ENCODE peak calls at places on chromosome 21, in five cellular contexts. One of them, this sample, is unnamed.

GRCh38 chr21:41548781-41549180 is 40.8 kb upstream of the TMPRSS2 start:
- DNase-seq in GM23338: no peak
- DNase-seq in testis: no peak
- DNase-seq in body of pancreas: no peak
- DNase-seq in upper lobe of left lung: no peak
- DNase-seq in this sample: no peak

GRCh38 chr21:34630536-34631143 is 15.7 kb upstream of the RCAN1 start:
- DNase-seq in GM23338: peak; percentile 70
- DNase-seq in testis: peak; percentile 31
- DNase-seq in body of pancreas: peak; percentile 53
- DNase-seq in upper lobe of left lung: no peak
- DNase-seq in this sample: peak; percentile 25

GRCh38 chr21:27564684-27565280 is 597.9 kb upstream of the ADAMTS5 start:
- DNase-seq in GM23338: peak; percentile 58
- DNase-seq in testis: peak; percentile 68
- DNase-seq in body of pancreas: peak; percentile 62
- DNase-seq in upper lobe of left lung: peak; percentile 34
- DNase-seq in this sample: peak; percentile 80

GRCh38 chr21:34946385-34947121 is 102.5 kb downstream of the RUNX1 start:
- DNase-seq in GM23338: no peak
- DNase-seq in testis: no peak
- DNase-seq in body of pancreas: no peak
- DNase-seq in upper lobe of left lung: no peak
- DNase-seq in this sample: no peak

GRCh38 chr21:24045775-24046215 is 1561.5 kb downstream of the MRPL39 start:
- DNase-seq in GM23338: peak; percentile 13
- DNase-seq in testis: peak; percentile 85
- DNase-seq in body of pancreas: peak; percentile 73
- DNase-seq in upper lobe of left lung: peak; percentile 22
- DNase-seq in this sample: peak; percentile 97

GRCh38 chr21:15063081-15063820 is 1.5 kb downstream of the NRIP1 start:
- DNase-seq in GM23338: no peak
- DNase-seq in testis: peak; percentile 34
- DNase-seq in body of pancreas: peak; percentile 6
- DNase-seq in upper lobe of left lung: peak; percentile 29
- DNase-seq in this sample: no peak

GRCh38 chr21:34037446-34037845 is 35.9 kb upstream of the MRPS6 start:
- DNase-seq in GM23338: no peak
- DNase-seq in testis: no peak
- DNase-seq in body of pancreas: no peak
- DNase-seq in upper lobe of left lung: no peak
- DNase-seq in this sample: no peak

GRCh38 chr21:33121715-33122475 is 52.0 kb downstream of the OLIG1 start:
- DNase-seq in GM23338: peak; percentile 82
- DNase-seq in testis: peak; percentile 74
- DNase-seq in body of pancreas: no peak
- DNase-seq in upper lobe of left lung: no peak
- DNase-seq in this sample: no peak

GRCh38 chr21:41168391-41169257 is 664 bp downstream of the BACE2 start:
- DNase-seq in GM23338: peak; percentile 65
- DNase-seq in testis: peak; percentile 68
- DNase-seq in body of pancreas: peak; percentile 58
- DNase-seq in upper lobe of left lung: peak; percentile 56
- DNase-seq in this sample: peak; percentile 54

GRCh38 chr21:25895565-25896205 is 160.9 kb downstream of the GABPA start:
- DNase-seq in GM23338: peak; percentile 66
- DNase-seq in testis: no peak
- DNase-seq in body of pancreas: no peak
- DNase-seq in upper lobe of left lung: no peak
- DNase-seq in this sample: no peak

GRCh38 chr21:41344146-41344545 is 17.7 kb upstream of the MX2 start:
- DNase-seq in GM23338: no peak
- DNase-seq in testis: no peak
- DNase-seq in body of pancreas: no peak
- DNase-seq in upper lobe of left lung: no peak
- DNase-seq in this sample: no peak

GRCh38 chr21:24112020-24112419 is 1495.3 kb downstream of the MRPL39 start:
- DNase-seq in GM23338: no peak
- DNase-seq in testis: no peak
- DNase-seq in body of pancreas: no peak
- DNase-seq in upper lobe of left lung: no peak
- DNase-seq in this sample: no peak

GRCh38 chr21:25571726-25572121 is 35.6 kb downstream of the MRPL39 start:
- DNase-seq in GM23338: no peak
- DNase-seq in testis: no peak
- DNase-seq in body of pancreas: no peak
- DNase-seq in upper lobe of left lung: no peak
- DNase-seq in this sample: no peak

GRCh38 chr21:25568230-25568629 is 39.1 kb downstream of the MRPL39 start:
- DNase-seq in GM23338: peak; percentile 21
- DNase-seq in testis: peak; percentile 54
- DNase-seq in body of pancreas: peak; percentile 44
- DNase-seq in upper lobe of left lung: peak; percentile 43
- DNase-seq in this sample: peak; percentile 58

GRCh38 chr21:34354836-34355235 is 9.0 kb upstream of the KCNE2 start:
- DNase-seq in GM23338: no peak
- DNase-seq in testis: no peak
- DNase-seq in body of pancreas: no peak
- DNase-seq in upper lobe of left lung: no peak
- DNase-seq in this sample: no peak

GRCh38 chr21:41290106-41290799 is 26.3 kb upstream of the FAM3B start:
- DNase-seq in GM23338: peak; percentile 9
- DNase-seq in testis: no peak
- DNase-seq in body of pancreas: no peak
- DNase-seq in upper lobe of left lung: no peak
- DNase-seq in this sample: no peak

GRCh38 chr21:31132574-31133242 is 94.4 kb upstream of the KRTAP19-8 start:
- DNase-seq in GM23338: no peak
- DNase-seq in testis: no peak
- DNase-seq in body of pancreas: peak; percentile 23
- DNase-seq in upper lobe of left lung: no peak
- DNase-seq in this sample: peak; percentile 33

GRCh38 chr21:41475714-41476405 is 32.1 kb downstream of the TMPRSS2 start:
- DNase-seq in GM23338: no peak
- DNase-seq in testis: no peak
- DNase-seq in body of pancreas: no peak
- DNase-seq in upper lobe of left lung: no peak
- DNase-seq in this sample: no peak

GRCh38 chr21:43020771-43021170 is 46.4 kb downstream of the PKNOX1 start:
- DNase-seq in GM23338: no peak
- DNase-seq in testis: no peak
- DNase-seq in body of pancreas: no peak
- DNase-seq in upper lobe of left lung: no peak
- DNase-seq in this sample: no peak

GRCh38 chr21:43023175-43023574 is 48.8 kb downstream of the PKNOX1 start:
- DNase-seq in GM23338: no peak
- DNase-seq in testis: peak; percentile 63
- DNase-seq in body of pancreas: no peak
- DNase-seq in upper lobe of left lung: no peak
- DNase-seq in this sample: no peak

GRCh38 chr21:43020177-43020576 is 45.8 kb downstream of the PKNOX1 start:
- DNase-seq in GM23338: no peak
- DNase-seq in testis: no peak
- DNase-seq in body of pancreas: no peak
- DNase-seq in upper lobe of left lung: no peak
- DNase-seq in this sample: no peak

GRCh38 chr21:43021756-43022600 is 47.6 kb downstream of the PKNOX1 start:
- DNase-seq in GM23338: peak; percentile 25
- DNase-seq in testis: no peak
- DNase-seq in body of pancreas: no peak
- DNase-seq in upper lobe of left lung: no peak
- DNase-seq in this sample: no peak

DNA sequence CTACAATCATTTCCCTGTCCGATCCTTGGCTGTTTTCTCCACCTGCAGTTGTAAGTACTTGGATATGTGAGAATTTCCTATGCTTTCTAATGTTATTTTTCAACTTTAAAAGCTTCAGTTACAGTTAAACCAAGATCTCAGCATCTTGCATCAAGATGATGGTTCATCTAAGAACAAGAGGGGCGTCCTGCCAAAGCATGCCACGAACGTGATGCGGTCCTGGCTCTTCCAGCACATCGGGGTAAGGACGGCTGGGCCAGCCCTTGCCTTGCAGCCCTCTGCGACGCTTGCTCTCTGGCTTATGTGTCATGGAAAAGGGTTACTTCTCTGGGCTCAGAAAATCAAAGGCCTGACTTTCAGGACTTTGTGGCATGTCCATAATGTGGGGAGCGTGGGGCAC is 46.8 kb downstream of the PKNOX1 start:
- DNase-seq in GM23338: no peak
- DNase-seq in testis: no peak
- DNase-seq in body of pancreas: no peak
- DNase-seq in upper lobe of left lung: no peak
- DNase-seq in this sample: no peak
- H3K36me3 ChIP-seq in GM23338: peaks cover 32% of the 10 kb centered on the region
- H3K36me3 ChIP-seq in testis: no peaks in the 10 kb centered on the region
- H3K36me3 ChIP-seq in body of pancreas: no peaks in the 10 kb centered on the region
- H3K36me3 ChIP-seq in upper lobe of left lung: peaks cover 12% of the 10 kb centered on the region
- H3K36me3 ChIP-seq in this sample: peaks cover 55% of the 10 kb centered on the region

GRCh38 chr21:36509966-36510742 is 30.2 kb upstream of the CLDN14 start:
- DNase-seq in GM23338: no peak
- DNase-seq in testis: no peak
- DNase-seq in body of pancreas: peak; percentile 80
- DNase-seq in upper lobe of left lung: peak; percentile 74
- DNase-seq in this sample: no peak

GRCh38 chr21:36506482-36506881 is 26.6 kb upstream of the CLDN14 start:
- DNase-seq in GM23338: no peak
- DNase-seq in testis: no peak
- DNase-seq in body of pancreas: no peak
- DNase-seq in upper lobe of left lung: no peak
- DNase-seq in this sample: no peak

GRCh38 chr21:36510911-36511310 is 31.0 kb upstream of the CLDN14 start:
- DNase-seq in GM23338: no peak
- DNase-seq in testis: no peak
- DNase-seq in body of pancreas: no peak
- DNase-seq in upper lobe of left lung: no peak
- DNase-seq in this sample: no peak

GRCh38 chr21:36507397-36508018 is 27.6 kb upstream of the CLDN14 start:
- DNase-seq in GM23338: no peak
- DNase-seq in testis: no peak
- DNase-seq in body of pancreas: no peak
- DNase-seq in upper lobe of left lung: no peak
- DNase-seq in this sample: no peak

DNA sequence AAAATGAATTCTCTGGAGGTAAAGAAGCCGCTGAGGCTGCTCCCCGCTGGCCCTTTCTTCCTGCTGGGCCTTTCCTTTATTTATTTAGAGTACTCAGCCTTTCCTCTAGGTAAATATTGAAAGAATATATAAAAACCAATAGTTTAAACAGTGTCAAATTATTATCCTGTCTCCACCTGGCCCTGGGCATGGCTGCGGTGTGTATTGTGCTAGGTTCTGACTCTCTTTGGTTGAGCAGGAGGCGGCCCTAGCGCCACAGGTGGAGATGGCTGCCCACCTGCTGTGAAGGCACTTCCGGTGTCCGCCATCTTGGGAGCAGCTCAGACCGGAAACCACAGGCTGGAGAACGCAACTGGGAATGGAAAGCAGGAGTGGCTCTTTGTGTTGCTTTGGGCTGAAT is 29.0 kb upstream of the CLDN14 start:
- DNase-seq in GM23338: no peak
- DNase-seq in testis: peak; percentile 48
- DNase-seq in body of pancreas: no peak
- DNase-seq in upper lobe of left lung: no peak
- DNase-seq in this sample: no peak
- H3K4me1 ChIP-seq in GM23338: no peaks in the 10 kb centered on the region
- H3K4me1 ChIP-seq in testis: no peaks in the 10 kb centered on the region
- H3K4me1 ChIP-seq in body of pancreas: peaks cover 16% of the 10 kb centered on the region
- H3K4me1 ChIP-seq in upper lobe of left lung: no peaks in the 10 kb centered on the region
- H3K4me1 ChIP-seq in this sample: no peaks in the 10 kb centered on the region

DNA sequence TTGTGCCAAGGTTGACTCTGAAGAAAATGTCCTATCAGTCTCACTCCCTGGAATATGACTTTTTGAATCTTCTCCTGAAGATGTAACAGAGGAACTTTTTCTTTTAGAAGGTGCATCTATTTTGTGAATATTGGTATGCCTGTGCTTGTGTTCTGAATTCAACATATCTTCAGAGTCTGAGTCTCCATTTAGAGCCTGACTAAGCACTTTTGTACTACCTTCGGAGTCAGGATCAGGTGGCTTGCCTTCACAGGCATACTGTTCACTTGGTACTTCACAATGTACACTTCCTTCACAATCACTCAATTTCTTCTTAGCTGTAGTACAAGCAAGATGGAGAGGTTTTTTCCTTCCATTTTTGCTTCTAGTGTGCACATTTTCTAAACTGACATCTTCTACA is 13.6 kb upstream of the PSMG1 start:
- DNase-seq in GM23338: no peak
- DNase-seq in testis: no peak
- DNase-seq in body of pancreas: no peak
- DNase-seq in upper lobe of left lung: no peak
- DNase-seq in this sample: no peak
- H3K36me3 ChIP-seq in GM23338: peaks cover 42% of the 10 kb centered on the region
- H3K36me3 ChIP-seq in testis: no peaks in the 10 kb centered on the region
- H3K36me3 ChIP-seq in body of pancreas: peaks cover 11% of the 10 kb centered on the region
- H3K36me3 ChIP-seq in upper lobe of left lung: peaks cover 6% of the 10 kb centered on the region
- H3K36me3 ChIP-seq in this sample: peaks cover 50% of the 10 kb centered on the region

DNA sequence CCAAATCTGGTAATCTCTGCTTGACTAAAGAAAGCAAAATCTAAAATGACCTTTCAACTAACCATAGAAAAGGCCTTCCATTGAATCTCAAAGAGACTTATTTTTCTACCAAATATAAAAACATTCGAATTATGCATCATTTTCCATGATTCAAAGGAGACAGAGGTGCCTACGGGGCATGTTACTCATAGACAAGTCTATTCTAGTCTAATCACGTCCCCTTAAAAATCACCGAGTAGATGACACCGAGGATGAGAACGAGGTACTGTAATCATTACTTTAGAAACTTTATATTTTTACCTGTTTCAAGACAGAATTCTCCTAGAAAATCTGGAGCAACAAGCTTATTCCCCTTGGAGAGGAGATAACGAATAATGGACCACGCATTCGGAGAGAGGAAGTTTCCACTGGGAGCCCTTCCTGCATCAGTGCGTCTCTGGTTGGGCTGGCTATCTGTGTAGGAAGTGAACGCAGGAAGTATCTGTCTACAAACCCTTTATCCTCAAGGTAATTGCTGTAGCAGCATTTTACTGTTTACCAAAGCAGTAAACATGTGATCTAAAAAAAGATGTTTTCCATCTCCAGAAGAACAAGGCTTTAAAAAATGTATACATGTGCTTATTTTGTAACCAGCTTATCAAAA is 9.5 kb downstream of the ERG start:
- DNase-seq in GM23338: no peak
- DNase-seq in testis: no peak
- DNase-seq in body of pancreas: no peak
- DNase-seq in upper lobe of left lung: no peak
- DNase-seq in this sample: no peak
- H3K4me1 ChIP-seq in GM23338: peaks cover 23% of the 10 kb centered on the region
- H3K4me1 ChIP-seq in testis: no peaks in the 10 kb centered on the region
- H3K4me1 ChIP-seq in body of pancreas: no peaks in the 10 kb centered on the region
- H3K4me1 ChIP-seq in upper lobe of left lung: peaks cover 49% of the 10 kb centered on the region
- H3K4me1 ChIP-seq in this sample: no peaks in the 10 kb centered on the region

GRCh38 chr21:46264046-46264689 is 21.2 kb downstream of the MCM3AP start:
- DNase-seq in GM23338: no peak
- DNase-seq in testis: no peak
- DNase-seq in body of pancreas: no peak
- DNase-seq in upper lobe of left lung: no peak
- DNase-seq in this sample: no peak
- H3K36me3 ChIP-seq in GM23338: peaks cover 27% of the 10 kb centered on the region
- H3K36me3 ChIP-seq in testis: peaks cover 4% of the 10 kb centered on the region
- H3K36me3 ChIP-seq in body of pancreas: peaks cover 27% of the 10 kb centered on the region
- H3K36me3 ChIP-seq in upper lobe of left lung: peaks cover 43% of the 10 kb centered on the region
- H3K36me3 ChIP-seq in this sample: no peaks in the 10 kb centered on the region